ENCODE peak calls at places on chromosomes 4 and X, in ten cellular contexts. X is ovary, A is lower leg skin, T is vagina, I is suprapubic skin, O is HepG2, E is prostate gland, M is GM12878, N is IMR-90, Y is HCT116. C is an unnamed sample.
A peak's percentile ranks its signal among the peaks of the same experiment; 100 is the strongest.

GRCh38 chr4:824461-825062 is 1.4 kb downstream of the CPLX1 start:
- DNase-seq in A (no peak), I (no peak), T (no peak), X (no peak), E (no peak), Y (no peak), O (no peak), N (no peak), M (no peak), C (no peak)

GRCh38 chrX:119398974-119399771 is at the start of gene SLC25A43:
- DNase-seq in N (no peak), A (peak; percentile 88), X (peak; percentile 52), M (no peak), E (no peak), Y (no peak), T (no peak), I (no peak), O (no peak), C (no peak)

GRCh38 chr4:3480528-3481112 is 17.5 kb downstream of the DOK7 start:
- DNase-seq in O (peak; percentile 66), I (no peak), A (peak; percentile 93), Y (peak; percentile 45), X (peak; percentile 89), T (no peak), E (peak; percentile 66), M (no peak), N (peak; percentile 63), C (peak; percentile 66)

GRCh38 chr4:123299212-123299651 is 97.4 kb upstream of the SPRY1 start:
- DNase-seq in M (no peak), X (no peak), A (no peak), I (no peak), O (no peak), Y (no peak), T (no peak), E (no peak), N (peak; percentile 84), C (no peak)

GRCh38 chr4:137700072-137700471 is 167.8 kb upstream of the PCDH18 start:
- DNase-seq in N (peak; percentile 71), M (no peak), T (no peak), A (no peak), X (no peak), O (no peak), I (no peak), E (no peak), Y (no peak), C (no peak)

GRCh38 chr4:186190456-186191265 is 706 bp upstream of the CYP4V2 start:
- DNase-seq in O (no peak), E (peak; percentile 33), I (no peak), Y (no peak), M (no peak), X (no peak), N (no peak), T (no peak), A (no peak), C (peak; percentile 61)

GRCh38 chr4:95500361-95500760 is 48.4 kb downstream of the UNC5C start:
- DNase-seq in A (no peak), N (no peak), I (no peak), T (no peak), O (no peak), M (no peak), Y (no peak), X (no peak), E (no peak), C (no peak)

GRCh38 chr4:25425361-25425760 is 48.3 kb downstream of the ANAPC4 start:
- DNase-seq in O (no peak), N (no peak), X (no peak), M (no peak), I (no peak), Y (no peak), E (no peak), T (no peak), A (no peak), C (no peak)

GRCh38 chr4:165209796-165210195 is 2.4 kb downstream of the KLHL2 start:
- DNase-seq in A (no peak), Y (no peak), N (no peak), X (no peak), E (no peak), M (no peak), O (no peak), T (no peak), I (no peak), C (no peak)

GRCh38 chrX:352582-353314 is 34.0 kb downstream of the PPP2R3B start:
- DNase-seq in N (no peak), E (no peak), T (no peak), I (peak; percentile 70), M (no peak), Y (no peak), O (no peak), A (no peak), X (no peak), C (peak; percentile 41)

GRCh38 chr4:138868562-138868961 is 147.0 kb upstream of the NOCT start:
- DNase-seq in O (no peak), X (peak; percentile 37), E (no peak), T (no peak), N (peak; percentile 73), A (no peak), M (no peak), Y (no peak), I (no peak), C (no peak)

GRCh38 chr4:76591992-76592391 is 157.0 kb downstream of the SHROOM3 start:
- DNase-seq in M (no peak), A (no peak), T (no peak), Y (no peak), N (no peak), X (no peak), I (no peak), O (no peak), E (no peak), C (no peak)

GRCh38 chrX:103367502-103367901 is 8.8 kb upstream of the BEX3 start:
- DNase-seq in E (no peak), X (no peak), O (no peak), N (peak; percentile 52), A (no peak), Y (no peak), M (no peak), T (no peak), I (no peak), C (no peak)

GRCh38 chrX:50067435-50068292 is 133.1 kb downstream of the AKAP4 start:
- DNase-seq in X (no peak), N (peak; percentile 47), E (no peak), I (no peak), M (no peak), O (peak; percentile 66), Y (no peak), A (no peak), T (no peak), C (peak; percentile 51)

GRCh38 chr4:142402925-142403324 is 443.2 kb downstream of the INPP4B start:
- DNase-seq in N (peak; percentile 39), A (no peak), M (no peak), X (no peak), I (no peak), E (peak; percentile 10), O (no peak), Y (no peak), T (no peak), C (no peak)

DNA sequence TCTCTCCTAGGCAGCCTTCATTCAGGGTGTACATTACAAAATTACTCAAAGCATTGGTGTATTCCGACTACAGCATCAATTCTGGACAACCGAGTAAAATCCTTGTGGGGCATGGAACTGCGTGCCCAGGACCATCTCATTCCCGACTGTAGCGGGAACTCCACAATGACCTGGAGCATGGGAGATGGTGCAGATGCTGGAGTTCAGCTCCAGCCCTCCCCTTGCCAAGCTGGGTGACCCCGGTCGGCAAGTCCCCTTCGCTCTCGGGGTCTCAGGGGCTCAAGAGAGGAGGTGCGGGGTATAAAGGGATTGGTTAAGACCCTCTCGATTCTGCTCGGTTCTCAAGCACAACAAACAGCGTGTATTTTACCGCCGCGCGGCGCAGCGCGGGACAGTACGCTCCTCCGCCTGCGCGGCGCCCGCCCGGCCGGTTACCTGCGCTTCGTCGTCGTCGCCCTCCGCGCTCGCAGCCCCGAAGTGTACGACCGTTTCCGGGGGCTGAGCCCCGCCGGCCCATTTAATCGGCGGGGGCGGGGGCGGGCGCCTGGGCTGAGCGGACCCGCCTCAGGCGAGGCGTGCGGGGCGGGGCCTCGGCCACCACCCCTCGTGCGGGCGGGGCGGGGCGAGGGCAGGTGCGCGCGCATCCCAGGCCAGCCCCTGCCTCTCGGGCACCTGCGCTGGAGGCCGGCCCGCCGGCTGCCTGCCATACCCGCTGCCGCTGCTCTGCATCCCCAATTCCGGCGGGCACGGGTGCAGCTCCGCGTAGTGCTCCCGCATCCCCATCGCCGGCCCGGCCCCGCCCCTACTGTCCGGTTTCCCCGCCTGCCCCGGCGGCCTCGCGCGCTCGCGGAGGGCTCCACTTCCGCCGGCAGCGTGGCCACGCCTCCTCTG is at the start of gene G6PD:
- DNase-seq in T (no peak), A (no peak), Y (peak; percentile 6), M (no peak), X (no peak), N (peak; percentile 35), O (peak; percentile 43), E (peak; percentile 49), I (no peak), C (peak; percentile 86)
- TF ChIP-seq POLR2A in T (no peak), A (no peak), Y (peak; percentile 40), M (peak; percentile 74), X (peak; percentile 33), N (peak; percentile 65), O (no peak), E (peak; percentile 7), I (no peak), C (peak; percentile 74)

GRCh38 chr4:89836897-89837384 is at the start of gene SNCA:
- DNase-seq in E (peak; percentile 68), Y (no peak), I (peak; percentile 81), M (no peak), O (no peak), X (peak; percentile 80), N (peak; percentile 21), A (peak; percentile 93), T (no peak), C (peak; percentile 60)
- TF ChIP-seq POLR2A in E (peak; percentile 49), Y (no peak), I (no peak), M (no peak), O (no peak), X (no peak), N (no peak), A (no peak), T (no peak), C (no peak)

GRCh38 chr4:15681372-15682339 is at the start of gene FAM200B:
- DNase-seq in I (peak; percentile 99), N (peak; percentile 97), O (peak; percentile 97), Y (peak; percentile 97), T (peak; percentile 99), A (peak; percentile 100), M (peak; percentile 93), E (peak; percentile 98), X (peak; percentile 100), C (peak; percentile 100)
- TF ChIP-seq POLR2A in I (peak; percentile 76), N (peak; percentile 94), O (peak; percentile 86), Y (peak; percentile 94), T (no peak), A (no peak), M (peak; percentile 89), E (peak; percentile 72), X (peak; percentile 82), C (peak; percentile 90)

GRCh38 chrX:30693999-30694650 is 40.9 kb downstream of the GK start:
- DNase-seq in Y (no peak), A (no peak), O (peak; percentile 47), T (no peak), E (no peak), I (no peak), X (no peak), M (no peak), N (no peak), C (no peak)

GRCh38 chrX:30690330-30690729 is 37.1 kb downstream of the GK start:
- DNase-seq in X (no peak), O (no peak), I (no peak), N (peak; percentile 13), M (no peak), E (no peak), A (no peak), T (no peak), Y (no peak), C (no peak)

GRCh38 chrX:30689116-30689515 is 35.9 kb downstream of the GK start:
- DNase-seq in X (no peak), A (no peak), O (no peak), T (no peak), I (no peak), E (no peak), M (no peak), Y (no peak), N (no peak), C (no peak)
- TF ChIP-seq POLR2A in X (no peak), A (no peak), O (no peak), T (no peak), I (no peak), E (no peak), M (no peak), Y (no peak), N (no peak), C (no peak)

C was measured in H1.